ENCODE peak calls at places on chromosomes 4 and X, in six cellular contexts. I is K562, V is breast epithelium, L is stomach, R is body of pancreas, W is lower leg skin. F is an unnamed sample.

GRCh38 chr4:183360161-183360919 is 38.1 kb upstream of the CLDN24 start:
- DNase-seq in I (no peak), V (no peak), L (no peak), R (no peak), W (no peak), F (no peak)

GRCh38 chr4:87209696-87210095 is 10.7 kb downstream of the KLHL8 start:
- DNase-seq in I (no peak), V (no peak), L (peak), R (no peak), W (peak), F (peak)

GRCh38 chr4:78602334-78602733 is 50.8 kb downstream of the ANXA3 start:
- DNase-seq in I (no peak), V (no peak), L (no peak), R (no peak), W (no peak), F (no peak)

GRCh38 chr4:4488405-4489404 is 53.1 kb downstream of the STX18 start:
- DNase-seq in I (peak), V (peak), L (peak), R (peak), W (peak), F (peak)

GRCh38 chr4:30537462-30537861 is 182.7 kb upstream of the PCDH7 start:
- DNase-seq in I (no peak), V (no peak), L (no peak), R (no peak), W (no peak), F (no peak)

GRCh38 chr4:93731448-93731847 is 97.1 kb upstream of the ATOH1 start:
- DNase-seq in I (no peak), V (no peak), L (no peak), R (no peak), W (no peak), F (no peak)

GRCh38 chr4:185270885-185271284 is 61.5 kb downstream of the SNX25 start:
- DNase-seq in I (no peak), V (no peak), L (no peak), R (no peak), W (no peak), F (no peak)

GRCh38 chr4:6926681-6927478 is 17.3 kb downstream of the TBC1D14 start:
- DNase-seq in I (peak), V (no peak), L (peak), R (no peak), W (no peak), F (peak)

GRCh38 chr4:65046496-65047101 is 623.7 kb downstream of the EPHA5 start:
- DNase-seq in I (no peak), V (no peak), L (no peak), R (no peak), W (no peak), F (no peak)

GRCh38 chr4:57291911-57292310 is 181.7 kb upstream of the IGFBP7 start:
- DNase-seq in I (no peak), V (no peak), L (no peak), R (no peak), W (no peak), F (no peak)

GRCh38 chr4:140333523-140333922 is 39.9 kb upstream of the SCOC start:
- DNase-seq in I (no peak), V (no peak), L (no peak), R (no peak), W (no peak), F (no peak)

GRCh38 chrX:134365923-134366322 is 94.0 kb upstream of the HPRT1 start:
- DNase-seq in I (peak), V (no peak), L (no peak), R (no peak), W (no peak), F (no peak)

GRCh38 chr4:102823897-102824296 is 3.5 kb downstream of the UBE2D3 start:
- DNase-seq in I (no peak), V (no peak), L (no peak), R (no peak), W (no peak), F (no peak)

GRCh38 chr4:102824398-102824797 is 3.0 kb downstream of the UBE2D3 start:
- DNase-seq in I (no peak), V (no peak), L (no peak), R (no peak), W (no peak), F (no peak)

GRCh38 chr4:102826105-102826889 is 1.1 kb downstream of the UBE2D3 start:
- DNase-seq in I (no peak), V (no peak), L (no peak), R (no peak), W (no peak), F (no peak)

GRCh38 chr4:102826890-102827673 is at the start of gene UBE2D3:
- DNase-seq in I (peak), V (peak), L (peak), R (peak), W (peak), F (peak)

GRCh38 chr4:102825261-102826071 is 1.9 kb downstream of the UBE2D3 start:
- DNase-seq in I (peak), V (no peak), L (no peak), R (peak), W (peak), F (no peak)
- TF ChIP-seq POLR2A in I (no peak), V (peak), L (no peak), R (no peak), W (no peak), F (peak)

GRCh38 chr4:108635070-108635655 is 14.8 kb downstream of the RPL34 start:
- DNase-seq in I (no peak), V (no peak), L (no peak), R (no peak), W (no peak), F (no peak)

GRCh38 chr4:108636246-108636645 is 14.2 kb upstream of the OSTC start:
- DNase-seq in I (no peak), V (no peak), L (no peak), R (no peak), W (no peak), F (no peak)

DNA sequence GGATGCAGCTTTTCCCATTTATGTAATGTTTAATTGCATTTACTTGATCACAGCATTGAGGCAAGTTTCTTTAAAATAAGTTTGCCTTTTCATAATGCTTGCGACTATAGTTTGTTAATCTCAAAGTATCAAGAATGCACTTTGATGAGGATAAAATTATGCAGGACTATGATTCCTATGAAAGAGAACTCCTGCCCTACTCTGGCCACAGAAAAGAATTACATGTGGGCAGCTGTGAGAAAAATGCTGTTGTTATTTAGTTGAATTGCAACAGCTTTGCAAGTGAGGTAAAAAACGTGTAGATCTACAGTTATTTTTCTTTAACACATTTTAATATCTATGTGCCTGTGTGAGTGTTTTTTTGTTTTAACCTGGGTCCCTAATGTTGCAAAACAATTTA is 12.5 kb upstream of the OSTC start:
- DNase-seq in I (no peak), V (no peak), L (no peak), R (no peak), W (no peak), F (no peak)
- TF ChIP-seq CTCF in I (no peak), V (no peak), L (no peak), R (no peak), W (no peak), F (no peak)

DNA sequence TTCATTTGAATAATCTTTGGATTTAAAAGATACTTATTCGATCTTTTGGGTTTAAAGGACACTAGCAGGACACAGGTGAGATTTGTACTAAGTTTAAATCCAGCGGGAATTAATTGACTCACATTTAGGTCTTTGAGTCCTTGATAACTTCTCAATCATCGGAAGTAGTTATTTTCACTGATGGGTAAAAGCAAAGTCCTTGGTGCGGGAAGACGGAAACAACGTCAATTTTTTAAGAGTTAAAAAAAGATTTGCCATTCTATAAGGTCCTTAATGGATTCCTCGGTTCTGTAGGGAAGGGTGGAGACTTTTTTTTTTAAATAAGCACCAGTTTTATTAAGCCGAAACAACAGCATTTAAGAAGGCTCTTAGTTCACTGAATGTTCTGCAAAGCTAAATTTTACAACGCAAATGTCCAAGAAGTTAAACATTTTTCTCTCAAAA is 2.9 kb downstream of the TMSB4X start:
- DNase-seq in I (no peak), V (no peak), L (no peak), R (no peak), W (no peak), F (no peak)
- TF ChIP-seq POLR2A in I (peak), V (no peak), L (no peak), R (no peak), W (no peak), F (no peak)

DNA sequence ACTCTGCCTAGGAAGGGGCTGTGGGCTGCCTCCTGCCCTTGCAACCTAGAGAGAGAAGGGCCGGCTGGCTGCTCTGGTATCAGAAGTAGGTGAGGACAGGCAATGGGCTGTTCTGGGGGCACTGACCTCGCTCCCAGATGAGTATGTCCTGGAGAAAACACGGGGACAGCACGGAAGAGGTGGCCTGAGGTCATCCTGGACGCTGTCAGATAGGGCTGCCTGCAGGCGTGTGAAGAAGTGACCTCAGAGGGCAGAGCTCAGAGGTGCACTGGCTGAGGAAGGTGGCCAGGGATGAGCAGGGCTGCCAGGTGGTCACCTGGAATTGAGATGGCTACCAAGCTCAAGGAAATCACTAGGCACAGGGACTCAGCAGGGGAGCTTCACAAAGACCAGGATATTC is 159.6 kb downstream of the TSPAN5 start:
- DNase-seq in I (no peak), V (no peak), L (no peak), R (no peak), W (peak), F (no peak)
- TF ChIP-seq CTCF in I (no peak), V (no peak), L (no peak), R (no peak), W (no peak), F (no peak)

DNA sequence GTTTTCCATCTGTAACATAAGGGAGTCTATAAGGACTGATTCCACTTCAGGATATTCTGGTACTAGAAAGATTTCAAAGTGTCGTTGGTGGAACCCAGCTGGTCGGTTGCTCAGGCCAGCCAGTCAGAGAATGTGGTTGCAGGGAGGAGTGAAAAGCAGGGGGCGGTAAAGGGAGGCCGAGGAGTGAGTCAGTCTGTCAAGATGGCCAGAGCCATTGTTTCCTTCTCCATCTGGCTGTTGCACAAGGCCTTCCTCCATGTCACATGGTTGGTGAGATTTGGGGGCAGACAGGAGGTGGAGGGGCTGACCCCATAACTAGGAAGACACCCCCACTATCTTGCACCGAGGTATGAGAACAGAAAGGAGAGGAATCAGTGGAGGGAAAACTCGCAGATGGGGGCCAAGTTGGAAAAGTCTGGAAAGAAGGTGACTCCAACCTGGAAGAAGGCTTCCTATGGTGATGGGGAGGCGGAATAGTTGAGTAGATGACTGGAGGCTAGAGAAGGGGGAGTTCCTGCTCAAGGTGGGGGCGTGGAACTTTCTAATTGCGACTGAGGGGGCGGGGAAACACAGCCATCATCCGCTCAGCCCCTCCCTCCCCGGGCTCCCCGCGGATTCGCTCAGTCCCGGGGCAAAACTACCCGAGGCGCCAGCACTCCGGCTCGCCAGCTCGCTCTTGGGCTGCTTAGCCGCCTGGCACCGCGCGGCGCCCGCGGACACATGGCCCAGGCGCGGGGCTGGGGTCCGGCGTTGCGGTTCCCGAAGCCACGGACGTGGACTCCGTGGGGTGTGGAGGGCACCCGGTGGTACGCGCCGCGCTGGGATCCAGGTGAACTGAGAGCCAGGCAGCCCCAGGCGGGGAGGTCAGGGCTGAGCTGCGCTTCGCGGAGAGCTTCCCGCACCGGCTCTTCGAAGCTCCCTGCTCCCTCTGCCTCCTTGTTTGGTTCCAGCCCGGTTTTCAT is 38.5 kb downstream of the STARD8 start:
- DNase-seq in I (peak), V (no peak), L (no peak), R (no peak), W (no peak), F (peak)
- TF ChIP-seq POLR2A in I (peak), V (no peak), L (no peak), R (no peak), W (no peak), F (no peak)

GRCh38 chr4:19002170-19002569 is 980.6 kb upstream of the LCORL start:
- DNase-seq in I (no peak), V (no peak), L (no peak), R (no peak), W (no peak), F (no peak)
- TF ChIP-seq CTCF in I (no peak), V (no peak), L (no peak), R (no peak), W (no peak), F (no peak)

GRCh38 chr4:118278473-118279274 is 74.1 kb downstream of the PRSS12 start:
- DNase-seq in I (peak), V (peak), L (peak), R (peak), W (peak), F (peak)
- TF ChIP-seq POLR2A in I (peak), V (peak), L (peak), R (peak), W (no peak), F (peak)

DNA sequence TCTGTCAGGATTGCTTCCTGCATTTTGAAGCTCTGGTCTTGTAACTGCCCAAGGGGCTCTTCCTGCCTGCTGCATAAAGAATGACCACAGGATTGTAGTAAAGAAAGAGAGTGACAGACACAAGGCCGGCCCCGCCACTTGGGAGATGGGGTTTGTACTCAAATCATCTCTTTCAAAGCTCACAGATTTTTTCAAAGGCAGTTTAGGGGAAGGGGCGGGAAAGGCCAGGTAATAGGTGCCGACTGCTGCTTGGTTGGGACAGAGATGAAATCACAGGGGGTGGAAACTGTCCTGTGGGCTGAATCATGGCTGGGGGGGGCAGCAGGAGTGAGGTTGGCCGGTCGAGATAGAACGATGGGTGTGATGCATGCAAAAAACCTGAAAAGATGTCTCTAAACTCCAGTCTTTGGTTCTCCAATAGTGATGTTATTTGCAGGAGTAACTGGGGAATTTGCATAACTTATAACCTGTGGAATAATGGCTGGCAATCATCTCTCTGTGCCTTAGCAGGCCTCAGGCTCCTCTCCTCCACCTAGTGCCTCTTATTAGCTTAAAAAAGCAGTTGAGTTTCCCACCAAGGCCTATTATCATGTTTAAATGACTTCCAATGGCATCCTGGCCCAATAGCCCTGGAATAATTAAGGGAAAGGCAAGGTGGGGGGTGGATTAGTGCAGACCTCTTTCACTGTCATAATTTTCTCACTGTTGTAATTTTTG is 778.4 kb upstream of the FRG1 start:
- DNase-seq in I (no peak), V (no peak), L (no peak), R (no peak), W (no peak), F (no peak)
- TF ChIP-seq CTCF in I (no peak), V (no peak), L (no peak), R (no peak), W (no peak), F (no peak)

F was measured in right lobe of liver.